ENCODE peak calls at places on chromosomes 7 and 10, in eight cellular contexts. O is neural progenitor cell, I is T-helper 22 cell, W is left ventricle myocardium inferior, L is HAP-1, P is kidney epithelial cell, K is NCI-H2081, C is fibroblast of pulmonary artery. B is an unnamed sample.

GRCh38 chr7:29314148-29314547 is 119.6 kb downstream of the CHN2 start:
- DNase-seq in O (no peak), I (no peak), W (no peak), L (no peak), P (no peak), K (no peak), C (no peak), B (no peak)

GRCh38 chr7:100433592-100434296 is 2.6 kb downstream of the PPP1R35 start:
- DNase-seq in O (no peak), I (no peak), W (no peak), L (no peak), P (no peak), K (no peak), C (no peak), B (no peak)

GRCh38 chr7:26398436-26399308 is 107.0 kb downstream of the SNX10 start:
- DNase-seq in O (peak; percentile 92), I (no peak), W (peak; percentile 66), L (peak; percentile 61), P (no peak), K (peak; percentile 75), C (peak; percentile 32), B (peak; percentile 83)

GRCh38 chr7:94923412-94923811 is 16.0 kb downstream of the PPP1R9A start:
- DNase-seq in O (no peak), I (no peak), W (no peak), L (no peak), P (no peak), K (no peak), C (no peak), B (no peak)

GRCh38 chr10:124290095-124290795 is 128.5 kb downstream of the OAT start:
- DNase-seq in O (no peak), I (no peak), W (peak; percentile 27), L (no peak), P (no peak), K (no peak), C (peak; percentile 23), B (no peak)

GRCh38 chr7:1505731-1506550 is 1.8 kb upstream of the INTS1 start:
- DNase-seq in O (no peak), I (no peak), W (no peak), L (no peak), P (no peak), K (no peak), C (no peak), B (no peak)

GRCh38 chr10:1942478-1942877 is 205.2 kb upstream of the ADARB2 start:
- DNase-seq in O (no peak), I (no peak), W (no peak), L (no peak), P (no peak), K (no peak), C (no peak), B (no peak)

GRCh38 chr7:155660059-155660757 is 15.7 kb downstream of the RBM33 start:
- DNase-seq in O (no peak), I (no peak), W (no peak), L (no peak), P (no peak), K (no peak), C (peak; percentile 32), B (no peak)

GRCh38 chr10:47247190-47248059 is 52.6 kb upstream of the GDF10 start:
- DNase-seq in O (no peak), I (no peak), W (no peak), L (no peak), P (no peak), K (no peak), C (no peak), B (no peak)

GRCh38 chr7:47763063-47763974 is 181.4 kb upstream of the TNS3 start:
- DNase-seq in O (peak; percentile 62), I (no peak), W (no peak), L (no peak), P (no peak), K (peak; percentile 56), C (peak; percentile 53), B (no peak)

GRCh38 chr7:151940048-151940845 is 16.0 kb upstream of the GALNTL5 start:
- DNase-seq in O (no peak), I (no peak), W (peak; percentile 39), L (no peak), P (no peak), K (no peak), C (peak; percentile 67), B (no peak)

GRCh38 chr10:95289003-95289920 is 1.5 kb downstream of the PDLIM1 start:
- DNase-seq in O (peak; percentile 40), I (no peak), W (no peak), L (peak; percentile 40), P (no peak), K (peak; percentile 25), C (peak; percentile 51), B (peak; percentile 82)

GRCh38 chr7:152341039-152341913 is 94.5 kb downstream of the KMT2C start:
- DNase-seq in O (peak; percentile 34), I (no peak), W (no peak), L (peak; percentile 34), P (no peak), K (peak; percentile 20), C (peak; percentile 77), B (peak; percentile 28)

GRCh38 chr10:21995557-21995956 is 8.0 kb downstream of the DNAJC1 start:
- DNase-seq in O (no peak), I (no peak), W (no peak), L (no peak), P (no peak), K (no peak), C (peak; percentile 53), B (no peak)

GRCh38 chr7:143396625-143397556 is 11.8 kb downstream of the EPHA1 start:
- DNase-seq in O (no peak), I (no peak), W (no peak), L (no peak), P (no peak), K (no peak), C (no peak), B (no peak)

GRCh38 chr7:150385240-150385830 is 6.2 kb downstream of the ZNF775 start:
- DNase-seq in O (peak; percentile 33), I (no peak), W (no peak), L (no peak), P (no peak), K (peak; percentile 22), C (no peak), B (no peak)

GRCh38 chr10:121171825-121172224 is 320.7 kb downstream of the WDR11 start:
- DNase-seq in O (no peak), I (no peak), W (no peak), L (no peak), P (no peak), K (no peak), C (no peak), B (no peak)

GRCh38 chr10:15262036-15262713 is 93.7 kb upstream of the NMT2 start:
- DNase-seq in O (no peak), I (no peak), W (no peak), L (no peak), P (no peak), K (no peak), C (peak; percentile 65), B (no peak)

GRCh38 chr7:144997516-144997915 is 161.7 kb upstream of the TPK1 start:
- DNase-seq in O (no peak), I (no peak), W (no peak), L (no peak), P (no peak), K (no peak), C (no peak), B (no peak)

GRCh38 chr7:107353701-107354100 is 116.2 kb upstream of the GPR22 start:
- DNase-seq in O (no peak), I (no peak), W (no peak), L (no peak), P (no peak), K (no peak), C (no peak), B (no peak)

GRCh38 chr10:12705943-12706342 is 295.6 kb downstream of the CCDC3 start:
- DNase-seq in O (no peak), I (no peak), W (no peak), L (no peak), P (no peak), K (no peak), C (no peak), B (no peak)

GRCh38 chr7:4129481-4130122 is 552.5 kb upstream of the FOXK1 start:
- DNase-seq in O (no peak), I (no peak), W (no peak), L (no peak), P (no peak), K (no peak), C (no peak), B (peak; percentile 32)

GRCh38 chr7:33823913-33824312 is 81.4 kb upstream of the BMPER start:
- DNase-seq in O (no peak), I (no peak), W (no peak), L (no peak), P (no peak), K (no peak), C (no peak), B (no peak)

GRCh38 chr7:68929712-68930395 is 668.4 kb upstream of the AUTS2 start:
- DNase-seq in O (no peak), I (no peak), W (no peak), L (no peak), P (no peak), K (no peak), C (peak; percentile 44), B (no peak)

GRCh38 chr7:116674508-116675173 is 2.6 kb downstream of the MET start:
- DNase-seq in O (peak; percentile 15), I (no peak), W (no peak), L (no peak), P (no peak), K (no peak), C (no peak), B (peak; percentile 33)

GRCh38 chr7:150556521-150557138 is 10.6 kb upstream of the GIMAP4 start:
- DNase-seq in O (no peak), I (no peak), W (no peak), L (no peak), P (no peak), K (no peak), C (no peak), B (no peak)

GRCh38 chr10:128930422-128930821 is 536.6 kb upstream of the MGMT start:
- DNase-seq in O (no peak), I (no peak), W (no peak), L (no peak), P (no peak), K (no peak), C (no peak), B (no peak)

GRCh38 chr10:97123713-97124112 is 62.0 kb downstream of the SLIT1 start:
- DNase-seq in O (no peak), I (no peak), W (no peak), L (no peak), P (no peak), K (no peak), C (no peak), B (no peak)

GRCh38 chr10:63603709-63604445 is 82.7 kb downstream of the REEP3 start:
- DNase-seq in O (no peak), I (no peak), W (no peak), L (no peak), P (no peak), K (no peak), C (no peak), B (no peak)

GRCh38 chr7:73995330-73995729 is 32.6 kb upstream of the ELN start:
- DNase-seq in O (no peak), I (no peak), W (no peak), L (no peak), P (no peak), K (no peak), C (peak; percentile 62), B (no peak)

GRCh38 chr7:139127648-139128047 is 18.1 kb upstream of the ZC3HAV1 start:
- DNase-seq in O (no peak), I (no peak), W (no peak), L (no peak), P (no peak), K (no peak), C (no peak), B (no peak)

B was measured in GM23338.